ENCODE peak calls at places on chromosomes 7 and 10, in four cellular contexts. One of them, this sample, is unnamed.

GRCh38 chr7:140212100-140212881 is 35.5 kb upstream of the KDM7A start:
- DNase-seq in brain microvascular endothelial cell: no peak
- DNase-seq in Panc1: no peak
- DNase-seq in AG04450: no peak
- DNase-seq in this sample: no peak

GRCh38 chr10:117699436-117700075 is 157.0 kb downstream of the EMX2 start:
- DNase-seq in Panc1: no peak
- DNase-seq in AG04450: no peak
- DNase-seq in brain microvascular endothelial cell: no peak
- DNase-seq in this sample: no peak

GRCh38 chr7:6446977-6447588 is 671 bp downstream of the DAGLB start:
- DNase-seq in Panc1: peak; percentile 92
- DNase-seq in brain microvascular endothelial cell: peak; percentile 91
- DNase-seq in AG04450: no peak
- DNase-seq in this sample: peak; percentile 92

GRCh38 chr7:134593530-134594392 is 44.9 kb downstream of the AKR1B15 start:
- DNase-seq in brain microvascular endothelial cell: peak; percentile 72
- DNase-seq in Panc1: no peak
- DNase-seq in AG04450: peak; percentile 85
- DNase-seq in this sample: peak; percentile 82

GRCh38 chr7:151178236-151178635 is 8.8 kb downstream of the ASB10 start:
- DNase-seq in Panc1: no peak
- DNase-seq in brain microvascular endothelial cell: no peak
- DNase-seq in AG04450: no peak
- DNase-seq in this sample: no peak

GRCh38 chr7:2830609-2831376 is 13.3 kb downstream of the GNA12 start:
- DNase-seq in AG04450: no peak
- DNase-seq in Panc1: no peak
- DNase-seq in brain microvascular endothelial cell: no peak
- DNase-seq in this sample: no peak

GRCh38 chr10:127398140-127398966 is 150.8 kb upstream of the NPS start:
- DNase-seq in AG04450: peak; percentile 27
- DNase-seq in brain microvascular endothelial cell: peak; percentile 72
- DNase-seq in Panc1: no peak
- DNase-seq in this sample: peak; percentile 78

GRCh38 chr7:130921391-130922180 is 187.6 kb upstream of the KLF14 start:
- DNase-seq in Panc1: no peak
- DNase-seq in AG04450: peak; percentile 80
- DNase-seq in brain microvascular endothelial cell: peak; percentile 84
- DNase-seq in this sample: peak; percentile 80

GRCh38 chr10:34721201-34721840 is 93.8 kb downstream of the PARD3 start:
- DNase-seq in brain microvascular endothelial cell: peak; percentile 70
- DNase-seq in AG04450: no peak
- DNase-seq in Panc1: no peak
- DNase-seq in this sample: peak; percentile 66

GRCh38 chr10:118951218-118951617 is 78.3 kb upstream of the NANOS1 start:
- DNase-seq in Panc1: no peak
- DNase-seq in AG04450: no peak
- DNase-seq in brain microvascular endothelial cell: no peak
- DNase-seq in this sample: no peak

GRCh38 chr7:94909023-94909466 is 1.7 kb downstream of the PPP1R9A start:
- DNase-seq in brain microvascular endothelial cell: no peak
- DNase-seq in Panc1: no peak
- DNase-seq in AG04450: no peak
- DNase-seq in this sample: no peak

GRCh38 chr7:130490888-130491771 is 755 bp upstream of the MEST start:
- DNase-seq in brain microvascular endothelial cell: peak; percentile 29
- DNase-seq in AG04450: no peak
- DNase-seq in Panc1: no peak
- DNase-seq in this sample: no peak

GRCh38 chr10:95312986-95313495 is 22.2 kb upstream of the PDLIM1 start:
- DNase-seq in brain microvascular endothelial cell: no peak
- DNase-seq in Panc1: no peak
- DNase-seq in AG04450: no peak
- DNase-seq in this sample: no peak

GRCh38 chr10:42969909-42970308 is 107.0 kb upstream of the RET start:
- DNase-seq in brain microvascular endothelial cell: no peak
- DNase-seq in AG04450: no peak
- DNase-seq in Panc1: no peak
- DNase-seq in this sample: no peak

GRCh38 chr10:131802156-131802915 is 98.5 kb upstream of the PPP2R2D start:
- DNase-seq in Panc1: no peak
- DNase-seq in AG04450: no peak
- DNase-seq in brain microvascular endothelial cell: no peak
- DNase-seq in this sample: no peak

GRCh38 chr10:91194497-91195179 is 25.8 kb upstream of the PCGF5 start:
- DNase-seq in AG04450: no peak
- DNase-seq in brain microvascular endothelial cell: peak; percentile 61
- DNase-seq in Panc1: no peak
- DNase-seq in this sample: peak; percentile 61

GRCh38 chr7:114759347-114760062 is 162.4 kb upstream of the MDFIC start:
- DNase-seq in brain microvascular endothelial cell: no peak
- DNase-seq in AG04450: no peak
- DNase-seq in Panc1: no peak
- DNase-seq in this sample: peak; percentile 36

GRCh38 chr10:114881462-114881861 is 56.5 kb upstream of the TRUB1 start:
- DNase-seq in AG04450: no peak
- DNase-seq in Panc1: no peak
- DNase-seq in brain microvascular endothelial cell: no peak
- DNase-seq in this sample: no peak

GRCh38 chr10:6739530-6740174 is 159.6 kb upstream of the PRKCQ start:
- DNase-seq in brain microvascular endothelial cell: no peak
- DNase-seq in AG04450: no peak
- DNase-seq in Panc1: no peak
- DNase-seq in this sample: no peak

GRCh38 chr7:11232462-11232861 is 258.8 kb downstream of the PHF14 start:
- DNase-seq in AG04450: no peak
- DNase-seq in brain microvascular endothelial cell: peak; percentile 73
- DNase-seq in Panc1: no peak
- DNase-seq in this sample: no peak

GRCh38 chr7:108079291-108080057 is 50.7 kb downstream of the LAMB4 start:
- DNase-seq in brain microvascular endothelial cell: peak; percentile 90
- DNase-seq in Panc1: no peak
- DNase-seq in AG04450: peak; percentile 93
- DNase-seq in this sample: peak; percentile 90

GRCh38 chr7:42843209-42843800 is 68.6 kb downstream of the C7orf25 start:
- DNase-seq in brain microvascular endothelial cell: peak; percentile 44
- DNase-seq in Panc1: no peak
- DNase-seq in AG04450: no peak
- DNase-seq in this sample: peak; percentile 27

GRCh38 chr10:122544493-122544892 is 16.1 kb upstream of the DMBT1 start:
- DNase-seq in Panc1: no peak
- DNase-seq in brain microvascular endothelial cell: no peak
- DNase-seq in AG04450: no peak
- DNase-seq in this sample: no peak

GRCh38 chr7:94655884-94656657 is at the start of gene SGCE:
- DNase-seq in AG04450: peak; percentile 50
- DNase-seq in Panc1: no peak
- DNase-seq in brain microvascular endothelial cell: peak; percentile 61
- DNase-seq in this sample: peak; percentile 72

GRCh38 chr10:59336632-59337031 is 25.7 kb downstream of the FAM13C start:
- DNase-seq in Panc1: no peak
- DNase-seq in brain microvascular endothelial cell: peak; percentile 19
- DNase-seq in AG04450: peak; percentile 23
- DNase-seq in this sample: peak; percentile 16

GRCh38 chr7:2729043-2729892 is 41.3 kb downstream of the AMZ1 start:
- DNase-seq in Panc1: no peak
- DNase-seq in AG04450: no peak
- DNase-seq in brain microvascular endothelial cell: no peak
- DNase-seq in this sample: no peak

GRCh38 chr7:12256025-12256570 is 45.0 kb downstream of the TMEM106B start:
- DNase-seq in brain microvascular endothelial cell: peak; percentile 44
- DNase-seq in AG04450: no peak
- DNase-seq in Panc1: peak; percentile 58
- DNase-seq in this sample: peak; percentile 43

GRCh38 chr10:63240807-63241206 is 107.7 kb downstream of the NRBF2 start:
- DNase-seq in Panc1: no peak
- DNase-seq in AG04450: no peak
- DNase-seq in brain microvascular endothelial cell: no peak
- DNase-seq in this sample: no peak

GRCh38 chr7:82335927-82336326 is 107.7 kb downstream of the CACNA2D1 start:
- DNase-seq in AG04450: no peak
- DNase-seq in brain microvascular endothelial cell: no peak
- DNase-seq in Panc1: no peak
- DNase-seq in this sample: peak; percentile 68

GRCh38 chr10:132710746-132711617 is 75.0 kb downstream of the NKX6-2 start:
- DNase-seq in Panc1: no peak
- DNase-seq in AG04450: no peak
- DNase-seq in brain microvascular endothelial cell: no peak
- DNase-seq in this sample: no peak

GRCh38 chr10:511101-511848 is 178.2 kb downstream of the DIP2C start:
- DNase-seq in Panc1: peak; percentile 67
- DNase-seq in brain microvascular endothelial cell: peak; percentile 92
- DNase-seq in AG04450: peak; percentile 87
- DNase-seq in this sample: peak; percentile 92
- H3K4me3 ChIP-seq in Panc1: peak overlapping the region; percentile 13
- H3K4me3 ChIP-seq in brain microvascular endothelial cell: no peak overlapping the region
- H3K4me3 ChIP-seq in AG04450: no peak overlapping the region
- H3K4me3 ChIP-seq in this sample: no peak overlapping the region

GRCh38 chr7:39609462-39610149 is 13.8 kb upstream of the RALA start:
- DNase-seq in Panc1: no peak
- DNase-seq in brain microvascular endothelial cell: no peak
- DNase-seq in AG04450: no peak
- DNase-seq in this sample: no peak
- TF ChIP-seq CTCF in Panc1: no peak
- TF ChIP-seq CTCF in brain microvascular endothelial cell: peak; percentile 44
- TF ChIP-seq CTCF in AG04450: peak; percentile 13
- TF ChIP-seq CTCF in this sample: no peak

DNA sequence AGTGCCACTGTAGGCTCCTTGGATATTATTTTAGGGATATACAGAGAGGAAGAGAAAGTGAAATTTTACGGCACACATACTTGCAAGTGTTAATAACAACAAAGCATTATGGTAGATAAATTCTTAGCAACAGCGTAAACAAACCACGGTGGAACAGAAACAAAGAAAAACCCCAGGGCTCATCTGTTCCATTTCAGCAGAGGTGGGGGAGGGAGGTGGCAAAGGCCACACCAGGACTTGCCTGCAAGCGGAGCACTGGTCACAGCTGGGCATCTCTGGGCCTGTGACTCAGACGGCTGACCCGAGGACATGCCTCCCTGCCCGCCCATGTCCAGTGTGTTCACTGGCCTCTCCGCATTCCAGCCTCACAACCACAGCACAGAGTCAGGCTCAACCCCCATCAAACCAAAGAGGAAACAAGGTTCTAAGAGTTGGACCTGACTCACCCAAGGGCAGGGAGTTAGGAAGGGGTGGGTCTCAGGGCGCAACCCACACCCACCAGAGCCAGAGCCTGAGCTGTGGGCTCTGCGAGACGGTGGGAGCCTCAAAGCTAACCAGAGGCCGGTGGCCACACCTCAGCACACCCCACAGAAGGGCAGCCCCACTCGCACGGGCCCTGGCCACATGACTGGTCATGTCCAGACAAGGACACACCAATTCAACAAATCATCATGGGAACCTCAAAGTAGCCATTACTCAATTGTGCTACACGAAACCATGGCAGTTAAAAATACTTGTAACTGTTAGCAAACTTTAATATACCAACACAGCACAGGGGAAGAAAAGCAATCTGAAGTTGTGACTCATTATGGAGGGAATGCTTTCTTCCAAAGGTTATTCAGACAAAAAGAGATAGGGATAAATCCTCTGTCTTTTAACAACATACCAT is 10.7 kb downstream of the ESYT2 start:
- DNase-seq in Panc1: peak; percentile 99
- DNase-seq in brain microvascular endothelial cell: peak; percentile 99
- DNase-seq in AG04450: peak; percentile 84
- DNase-seq in this sample: peak; percentile 99
- H3K4me3 ChIP-seq in Panc1: peak overlapping the region; percentile 34
- H3K4me3 ChIP-seq in brain microvascular endothelial cell: peak overlapping the region; percentile 40
- H3K4me3 ChIP-seq in AG04450: peak overlapping the region; percentile 53
- H3K4me3 ChIP-seq in this sample: peak overlapping the region; percentile 39

DNA sequence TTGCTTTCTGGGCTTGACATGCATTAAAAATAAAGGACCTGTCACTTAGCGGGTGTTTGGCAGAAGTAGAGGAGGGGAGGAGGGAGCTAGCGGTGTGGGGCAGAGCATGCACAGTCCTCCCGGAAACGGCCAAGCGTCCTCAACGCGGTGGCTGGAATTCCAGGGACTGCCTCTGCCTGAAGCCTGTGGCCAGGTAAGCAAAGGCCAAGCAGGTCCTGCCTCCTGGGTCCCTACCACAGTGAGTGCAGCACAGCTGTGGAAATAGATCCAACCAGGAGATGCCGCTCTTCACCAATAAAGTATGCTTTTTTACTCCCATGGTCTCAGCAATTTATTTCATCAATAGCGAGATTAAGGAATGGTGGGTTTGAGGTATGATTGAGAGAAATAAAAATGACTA is 323.4 kb downstream of the WDR37 start:
- DNase-seq in brain microvascular endothelial cell: no peak
- DNase-seq in AG04450: no peak
- DNase-seq in Panc1: no peak
- DNase-seq in this sample: no peak
- TF ChIP-seq CTCF in brain microvascular endothelial cell: no peak
- TF ChIP-seq CTCF in AG04450: no peak
- TF ChIP-seq CTCF in Panc1: peak; percentile 21
- TF ChIP-seq CTCF in this sample: no peak